ENCODE peak calls at places on chromosome 20, in seven cellular contexts. I is psoas muscle; J is left ventricle myocardium inferior; O is neural progenitor cell; E is H9; H is CD4-positive, alpha-beta memory T cell; D is mammary epithelial cell. P is an unnamed sample.

GRCh38 chr20:4026093-4026601 is 10.8 kb upstream of the RNF24 start:
- DNase-seq in I (no peak), E (peak; percentile 52), H (no peak), J (no peak), D (peak; percentile 69), O (peak; percentile 26), P (no peak)

GRCh38 chr20:8151371-8151770 is 19.3 kb downstream of the PLCB1 start:
- DNase-seq in E (no peak), O (no peak), H (no peak), D (no peak), I (no peak), J (no peak), P (no peak)

GRCh38 chr20:33765592-33765991 is 33.8 kb downstream of the ZNF341 start:
- DNase-seq in D (no peak), J (no peak), I (no peak), E (no peak), H (no peak), O (no peak), P (no peak)

GRCh38 chr20:25296094-25297093 is 48.5 kb downstream of the PYGB start:
- DNase-seq in E (no peak), H (peak; percentile 17), D (no peak), O (peak; percentile 34), J (no peak), I (peak; percentile 66), P (no peak)

GRCh38 chr20:56779452-56780143 is 150.5 kb downstream of the TFAP2C start:
- DNase-seq in D (no peak), E (peak; percentile 59), J (no peak), H (no peak), O (peak; percentile 35), I (no peak), P (no peak)

GRCh38 chr20:3658019-3658707 is 5.0 kb downstream of the GFRA4 start:
- DNase-seq in H (no peak), D (no peak), I (no peak), E (peak; percentile 24), O (no peak), J (no peak), P (no peak)

GRCh38 chr20:53917145-53918009 is 153.0 kb downstream of the BCAS1 start:
- DNase-seq in E (no peak), H (no peak), I (peak; percentile 69), O (no peak), J (peak; percentile 41), D (peak; percentile 65), P (no peak)

GRCh38 chr20:53070714-53071392 is 98.7 kb downstream of the TSHZ2 start:
- DNase-seq in I (no peak), J (no peak), D (no peak), O (peak; percentile 9), H (peak; percentile 41), E (no peak), P (no peak)

GRCh38 chr20:53907968-53908751 is 162.2 kb downstream of the BCAS1 start:
- DNase-seq in J (no peak), E (no peak), I (no peak), O (no peak), D (no peak), H (no peak), P (no peak)

GRCh38 chr20:56439784-56440291 is 27.8 kb downstream of the CASS4 start:
- DNase-seq in D (peak; percentile 37), E (no peak), H (no peak), O (no peak), I (no peak), J (peak; percentile 78), P (no peak)

GRCh38 chr20:3798908-3799248 is 2.8 kb downstream of the CDC25B start:
- DNase-seq in E (no peak), O (no peak), I (peak; percentile 39), D (no peak), H (no peak), J (no peak), P (no peak)

GRCh38 chr20:5395932-5396727 is 79.4 kb upstream of the PROKR2 start:
- DNase-seq in E (no peak), J (no peak), D (no peak), O (no peak), I (no peak), H (no peak), P (no peak)

GRCh38 chr20:4067600-4068261 is 52.4 kb upstream of the RNF24 start:
- DNase-seq in O (no peak), D (peak; percentile 78), H (no peak), E (no peak), I (no peak), J (no peak), P (no peak)

GRCh38 chr20:63769891-63770474 is 30.4 kb downstream of the SLC2A4RG start:
- DNase-seq in E (peak; percentile 19), H (no peak), D (no peak), J (no peak), O (no peak), I (no peak), P (no peak)

GRCh38 chr20:63100401-63100925 is 93.7 kb upstream of the BHLHE23 start:
- DNase-seq in I (peak; percentile 33), O (no peak), E (peak; percentile 24), J (peak; percentile 8), H (no peak), D (no peak), P (no peak)

GRCh38 chr20:3563548-3564177 is 92.8 kb downstream of the ATRN start:
- DNase-seq in O (peak; percentile 61), E (no peak), I (no peak), H (peak; percentile 39), D (peak; percentile 39), J (no peak), P (peak; percentile 26)

GRCh38 chr20:61464634-61465033 is 212.6 kb downstream of the CDH4 start:
- DNase-seq in I (no peak), J (no peak), O (no peak), D (no peak), H (no peak), E (no peak), P (no peak)

GRCh38 chr20:19922716-19923115 is 94.4 kb upstream of the NAA20 start:
- DNase-seq in O (no peak), H (no peak), D (no peak), E (no peak), I (no peak), J (no peak), P (no peak)

GRCh38 chr20:47440857-47441773 is 60.6 kb upstream of the NCOA3 start:
- DNase-seq in D (no peak), J (no peak), H (no peak), O (no peak), E (no peak), I (no peak), P (no peak)

GRCh38 chr20:47680804-47681529 is 104.3 kb downstream of the SULF2 start:
- DNase-seq in J (no peak), O (no peak), E (no peak), I (no peak), D (no peak), H (no peak), P (no peak)

GRCh38 chr20:58609026-58609425 is 42.1 kb upstream of the STX16 start:
- DNase-seq in H (no peak), E (no peak), D (no peak), J (no peak), O (no peak), I (no peak), P (no peak)

GRCh38 chr20:13105864-13106457 is 97.2 kb downstream of the SPTLC3 start:
- DNase-seq in O (peak; percentile 50), I (no peak), E (no peak), J (no peak), D (peak; percentile 12), H (peak; percentile 14), P (no peak)

GRCh38 chr20:52082612-52083011 is 109.0 kb downstream of the ZFP64 start:
- DNase-seq in J (no peak), H (no peak), O (no peak), D (peak; percentile 14), E (no peak), I (no peak), P (no peak)

GRCh38 chr20:2333821-2334220 is 38.0 kb downstream of the TGM3 start:
- DNase-seq in O (no peak), I (no peak), H (no peak), E (no peak), D (no peak), J (no peak), P (no peak)

GRCh38 chr20:57991211-57991841 is 237.1 kb downstream of the ANKRD60 start:
- DNase-seq in I (no peak), E (no peak), H (no peak), D (peak; percentile 99), J (no peak), O (no peak), P (peak; percentile 80)

DNA sequence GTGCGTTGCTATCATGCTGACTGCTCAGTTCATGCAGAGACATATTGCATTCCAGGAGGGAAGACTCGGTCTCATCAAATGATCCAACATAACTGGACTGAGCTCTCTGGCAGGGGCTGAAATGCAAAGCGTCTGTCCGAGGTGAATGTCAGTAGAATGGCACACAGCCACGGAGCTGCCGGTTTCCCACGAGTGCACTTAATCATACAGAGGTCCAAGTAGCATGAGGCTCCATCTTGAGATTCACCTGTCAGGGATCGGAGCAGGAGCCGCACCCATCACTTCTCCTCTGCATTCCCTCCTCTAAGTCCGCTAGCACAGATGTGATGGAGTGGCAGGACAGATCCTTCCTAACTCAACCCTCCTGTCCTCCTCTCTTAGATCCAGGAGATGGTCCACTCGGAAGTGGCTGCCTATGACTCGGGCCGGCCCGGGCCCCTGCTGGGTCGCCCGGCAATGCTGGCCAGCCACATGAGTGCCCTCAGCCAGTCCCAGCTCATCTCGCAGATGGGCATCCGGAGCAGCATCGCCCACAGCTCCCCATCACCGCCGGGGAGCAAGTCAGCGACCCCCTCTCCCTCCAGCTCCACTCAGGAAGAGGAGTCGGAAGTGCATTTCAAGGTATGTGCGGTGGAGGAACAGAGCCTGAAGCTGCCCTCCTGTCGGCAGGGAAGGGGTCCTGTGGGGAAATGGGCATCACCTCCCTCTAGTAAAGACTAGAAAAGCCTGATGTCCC is 135.9 kb downstream of the JPH2 start:
- DNase-seq in H (no peak), O (no peak), D (no peak), J (no peak), I (peak; percentile 11), E (peak; percentile 19), P (no peak)
- H3K4me1 ChIP-seq in H (no peaks in the 10 kb centered on the region), O (no peaks in the 10 kb centered on the region), D (no peaks in the 10 kb centered on the region), J (no peaks in the 10 kb centered on the region), I (no peaks in the 10 kb centered on the region), E (no peaks in the 10 kb centered on the region), P (no peaks in the 10 kb centered on the region)

DNA sequence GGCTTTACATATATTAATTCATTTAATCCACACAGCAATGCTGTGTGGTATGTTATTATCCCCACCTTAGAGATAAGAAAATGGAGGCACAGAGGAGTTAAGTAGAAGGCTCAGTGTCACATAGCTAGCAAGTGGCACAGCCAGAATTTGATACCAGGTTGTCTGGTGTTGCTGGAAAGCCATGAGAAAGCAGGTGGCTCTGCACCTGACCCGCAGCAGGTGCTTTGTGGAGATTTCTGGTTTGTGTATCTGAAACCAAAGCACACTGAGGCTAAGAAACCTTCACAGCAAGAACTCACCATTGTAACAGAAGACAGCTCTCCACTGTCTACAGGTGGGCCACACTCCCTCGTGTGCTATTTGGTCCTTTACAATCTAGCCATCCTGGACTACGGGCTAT is 7.5 kb downstream of the ELMO2 start:
- DNase-seq in O (no peak), D (no peak), J (no peak), I (no peak), H (no peak), E (no peak), P (no peak)
- H3K4me1 ChIP-seq in O (peaks cover 17% of the 10 kb centered on the region), D (peaks cover 8% of the 10 kb centered on the region), J (peaks cover 93% of the 10 kb centered on the region), I (peaks cover 50% of the 10 kb centered on the region), H (peaks cover 56% of the 10 kb centered on the region), E (peaks cover 6% of the 10 kb centered on the region), P (peaks cover 17% of the 10 kb centered on the region)

GRCh38 chr20:50514750-50515149 is 4.6 kb downstream of the PTPN1 start:
- DNase-seq in J (no peak), O (no peak), H (no peak), E (no peak), D (no peak), I (no peak), P (no peak)
- H3K4me1 ChIP-seq in J (peaks cover 97% of the 10 kb centered on the region), O (peaks cover 21% of the 10 kb centered on the region), H (peaks cover 91% of the 10 kb centered on the region), E (no peaks in the 10 kb centered on the region), D (peaks cover 50% of the 10 kb centered on the region), I (peaks cover 83% of the 10 kb centered on the region), P (peaks cover 59% of the 10 kb centered on the region)

GRCh38 chr20:38153011-38153329 is 12.1 kb downstream of the TGM2 start:
- DNase-seq in E (no peak), D (no peak), I (no peak), O (no peak), H (no peak), J (no peak), P (no peak)
- H3K4me1 ChIP-seq in E (no peaks in the 10 kb centered on the region), D (peaks cover 8% of the 10 kb centered on the region), I (peaks cover 25% of the 10 kb centered on the region), O (peaks cover 8% of the 10 kb centered on the region), H (no peaks in the 10 kb centered on the region), J (peaks cover 93% of the 10 kb centered on the region), P (no peaks in the 10 kb centered on the region)